ENCODE peak calls at places on chromosomes 11 and 22, in nine cellular contexts. H is heart left ventricle, Q is IMR-90, C is uterus, O is spleen, V is body of pancreas, G is prostate gland, T is adrenal gland, L is endothelial cell of umbilical vein. M is an unnamed sample.

GRCh38 chr11:109304159-109304558 is 117.8 kb upstream of the C11orf87 start:
- DNase-seq in T (no peak), C (no peak), L (no peak), G (no peak), Q (peak; percentile 30), V (no peak), H (no peak), O (no peak), M (no peak)

GRCh38 chr22:44703269-44703870 is 1.4 kb downstream of the PRR5 start:
- DNase-seq in V (no peak), G (no peak), Q (no peak), C (no peak), H (no peak), L (no peak), T (no peak), O (no peak), M (no peak)

GRCh38 chr11:117513666-117514065 is 186.0 kb downstream of the CEP164 start:
- DNase-seq in H (no peak), Q (no peak), V (no peak), O (no peak), L (no peak), C (no peak), G (no peak), T (no peak), M (no peak)

GRCh38 chr11:69868871-69869270 is 49.7 kb upstream of the FGF3 start:
- DNase-seq in T (no peak), Q (no peak), C (no peak), V (no peak), L (no peak), H (no peak), O (peak; percentile 59), G (no peak), M (peak; percentile 61)

GRCh38 chr11:45616802-45617549 is 48.4 kb downstream of the CHST1 start:
- DNase-seq in T (no peak), Q (no peak), G (no peak), V (no peak), H (no peak), O (no peak), L (no peak), C (no peak), M (no peak)

GRCh38 chr11:27445625-27446024 is 27.0 kb downstream of the LGR4 start:
- DNase-seq in H (no peak), Q (no peak), G (no peak), T (no peak), C (no peak), L (no peak), V (no peak), O (no peak), M (no peak)

GRCh38 chr11:87722756-87723599 is 452.3 kb downstream of the RAB38 start:
- DNase-seq in O (no peak), G (no peak), C (no peak), H (no peak), T (peak; percentile 40), V (peak; percentile 16), L (peak; percentile 14), Q (peak; percentile 2), M (no peak)

GRCh38 chr11:103170865-103171264 is 61.6 kb downstream of the DYNC2H1 start:
- DNase-seq in V (no peak), G (no peak), L (no peak), O (no peak), Q (peak; percentile 61), T (no peak), H (no peak), C (no peak), M (no peak)

GRCh38 chr22:41264408-41264941 is 21.5 kb downstream of the RANGAP1 start:
- DNase-seq in V (no peak), O (no peak), C (no peak), H (no peak), Q (no peak), T (peak; percentile 29), L (no peak), G (no peak), M (no peak)

GRCh38 chr11:128890543-128891409 is at the start of gene KCNJ5:
- DNase-seq in Q (no peak), V (peak; percentile 56), T (peak; percentile 63), O (no peak), C (no peak), L (no peak), G (peak; percentile 16), H (peak; percentile 76), M (no peak)

GRCh38 chr11:7605544-7605943 is 67.8 kb downstream of the CYB5R2 start:
- DNase-seq in O (no peak), L (peak; percentile 98), T (no peak), H (no peak), G (no peak), C (no peak), V (no peak), Q (peak; percentile 62), M (no peak)

GRCh38 chr11:16992846-16993245 is 21.4 kb downstream of the PLEKHA7 start:
- DNase-seq in T (no peak), H (no peak), C (no peak), O (no peak), Q (no peak), G (no peak), V (no peak), L (no peak), M (no peak)

GRCh38 chr22:32853662-32854061 is 52.2 kb downstream of the TIMP3 start:
- DNase-seq in V (no peak), C (no peak), T (no peak), H (no peak), O (no peak), L (no peak), Q (no peak), G (no peak), M (no peak)

GRCh38 chr22:45251828-45252227 is 11.1 kb upstream of the KIAA0930 start:
- DNase-seq in O (no peak), H (no peak), T (no peak), C (no peak), V (no peak), G (no peak), Q (no peak), L (no peak), M (no peak)

GRCh38 chr11:83702795-83703194 is 416.6 kb upstream of the CCDC90B start:
- DNase-seq in L (no peak), G (no peak), V (no peak), T (no peak), H (no peak), C (no peak), Q (no peak), O (no peak), M (no peak)

GRCh38 chr11:127340438-127340837 is 339.9 kb upstream of the KIRREL3 start:
- DNase-seq in V (no peak), L (no peak), Q (no peak), H (no peak), T (no peak), O (no peak), C (no peak), G (no peak), M (no peak)

GRCh38 chr11:44178381-44178780 is 82.9 kb downstream of the EXT2 start:
- DNase-seq in L (no peak), T (no peak), G (no peak), C (no peak), H (no peak), O (no peak), Q (peak; percentile 61), V (no peak), M (no peak)

GRCh38 chr22:20551805-20552449 is 44.5 kb downstream of the MED15 start:
- DNase-seq in L (peak; percentile 48), O (peak; percentile 76), T (no peak), G (no peak), H (peak; percentile 66), Q (no peak), V (peak; percentile 77), C (peak; percentile 43), M (peak; percentile 69)

GRCh38 chr22:33726294-33726711 is 194.0 kb downstream of the LARGE1 start:
- DNase-seq in L (no peak), H (no peak), Q (peak; percentile 85), V (peak; percentile 21), O (no peak), G (peak; percentile 23), C (no peak), T (peak; percentile 9), M (no peak)

GRCh38 chr11:76626921-76627391 is 43.6 kb downstream of the LRRC32 start:
- DNase-seq in O (no peak), G (no peak), C (no peak), T (no peak), V (no peak), Q (peak; percentile 29), L (no peak), H (no peak), M (no peak)

GRCh38 chr11:15905815-15906214 is 450.5 kb downstream of the SOX6 start:
- DNase-seq in G (no peak), Q (no peak), V (no peak), H (no peak), L (no peak), C (no peak), T (no peak), O (no peak), M (no peak)

GRCh38 chr22:36304429-36304828 is 51.5 kb downstream of the APOL1 start:
- DNase-seq in Q (peak; percentile 29), H (no peak), V (no peak), L (peak; percentile 64), G (no peak), C (no peak), O (no peak), T (no peak), M (no peak)
- TF ChIP-seq POLR2A in Q (no peak), H (no peak), V (no peak), L (no peak), G (no peak), C (no peak), O (no peak), T (no peak), M (no peak)

GRCh38 chr11:118909619-118910308 is 16.0 kb downstream of the BCL9L start:
- DNase-seq in T (no peak), Q (no peak), L (no peak), H (no peak), V (no peak), O (peak; percentile 72), G (no peak), C (no peak), M (no peak)
- H3K4me1 ChIP-seq in T (peaks cover 61% of the 10 kb centered on the region), Q (peaks cover 50% of the 10 kb centered on the region), L (peaks cover 53% of the 10 kb centered on the region), H (peaks cover 82% of the 10 kb centered on the region), V (peaks cover 80% of the 10 kb centered on the region), O (peaks cover 57% of the 10 kb centered on the region), G (peaks cover 59% of the 10 kb centered on the region), C (peaks cover 47% of the 10 kb centered on the region), M (peaks cover 82% of the 10 kb centered on the region)

DNA sequence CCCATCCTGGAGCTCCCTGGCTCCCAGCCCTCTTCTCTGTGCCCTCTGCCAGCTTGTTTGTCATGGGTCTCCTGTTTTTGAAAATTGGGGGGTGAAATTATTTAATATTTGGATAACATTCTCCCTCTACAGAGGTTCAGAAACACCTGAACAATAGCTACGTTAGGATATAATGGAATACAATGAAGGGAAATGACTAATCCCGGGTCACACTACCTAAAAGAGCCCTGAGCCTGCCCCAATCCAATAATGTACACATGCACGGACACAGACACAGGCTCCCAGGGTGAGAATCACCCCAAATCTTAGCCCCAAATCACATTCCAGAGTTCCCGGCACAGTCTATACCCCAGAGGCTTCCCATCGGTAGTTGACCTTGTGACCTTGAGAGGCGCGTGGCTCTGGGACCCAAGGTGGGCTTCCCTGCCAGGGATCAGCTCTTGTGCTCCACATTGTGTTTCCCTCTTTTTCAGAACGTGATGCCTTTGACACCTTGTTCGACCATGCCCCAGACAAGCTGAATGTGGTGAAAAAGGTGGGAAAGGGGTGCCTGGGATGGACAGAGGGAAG is 135.5 kb downstream of the PARVA start:
- DNase-seq in T (no peak), C (no peak), O (no peak), H (no peak), Q (no peak), V (no peak), G (no peak), L (peak; percentile 28), M (no peak)
- H3K36me3 ChIP-seq in T (no peaks in the 10 kb centered on the region), C (no peaks in the 10 kb centered on the region), O (no peaks in the 10 kb centered on the region), H (peaks cover 53% of the 10 kb centered on the region), Q (peaks cover 51% of the 10 kb centered on the region), V (peaks cover 2% of the 10 kb centered on the region), G (no peaks in the 10 kb centered on the region), L (no peaks in the 10 kb centered on the region), M (peaks cover 10% of the 10 kb centered on the region)

GRCh38 chr11:65445101-65445603 is 22.6 kb downstream of the NEAT1 start:
- DNase-seq in O (no peak), Q (peak; percentile 48), L (peak; percentile 56), H (no peak), C (no peak), T (peak; percentile 58), V (no peak), G (no peak), M (no peak)
- TF ChIP-seq POLR2A in O (peak; percentile 28), Q (peak; percentile 19), L (peak; percentile 70), H (no peak), C (no peak), T (no peak), V (no peak), G (no peak), M (no peak)